ENCODE peak calls at places on chromosomes 12 and 14, in nine cellular contexts. W is AG04450; Z is DMS153; K is activated T-cell treated with anti-CD3 and anti-CD28 coated beads for 1 hour; E is activated naive CD8-positive, alpha-beta T cell treated with anti-CD3 and anti-CD28 coated beads, Interleukin-2, amount 50 U/mL, for 24 hours; V is stimulated activated CD4-positive, alpha-beta T cell treated with anti-CD3 and anti-CD28 coated beads, Interleukin-4, amount 100 ng/mL, for 48 hours; B is activated CD8-positive, alpha-beta memory T cell treated with anti-CD3 and anti-CD28 coated beads, Interleukin-2, amount 50 U/mL, for 48 hours; P is cardiac fibroblast; T is GM12865. H is an unnamed sample.

GRCh38 chr14:74977901-74978385 is 22.5 kb upstream of the PGF start:
- DNase-seq in W (no peak), E (no peak), P (no peak), B (peak; percentile 30), Z (no peak), K (no peak), T (no peak), V (no peak), H (no peak)

GRCh38 chr12:57929092-57929830 is 12.1 kb upstream of the ATP23 start:
- DNase-seq in V (no peak), K (no peak), W (no peak), Z (no peak), B (no peak), T (no peak), P (peak; percentile 57), E (no peak), H (no peak)

GRCh38 chr14:60304509-60304908 is 55.5 kb downstream of the PPM1A start:
- DNase-seq in T (no peak), E (no peak), Z (no peak), P (no peak), W (no peak), V (no peak), K (no peak), B (no peak), H (no peak)

GRCh38 chr12:78118036-78118435 is 287.3 kb downstream of the NAV3 start:
- DNase-seq in K (no peak), T (no peak), V (no peak), W (no peak), B (no peak), P (no peak), Z (no peak), E (no peak), H (no peak)

GRCh38 chr14:35287481-35288013 is 4.6 kb upstream of the PSMA6 start:
- DNase-seq in P (peak; percentile 79), T (peak; percentile 69), B (peak; percentile 69), Z (no peak), W (no peak), V (peak; percentile 62), E (peak; percentile 65), K (no peak), H (no peak)

GRCh38 chr14:66216763-66217162 is 269.4 kb upstream of the CCDC196 start:
- DNase-seq in W (no peak), T (no peak), V (no peak), K (no peak), Z (no peak), B (no peak), E (no peak), P (peak; percentile 5), H (no peak)

GRCh38 chr12:45234134-45234865 is 18.4 kb downstream of the ANO6 start:
- DNase-seq in P (peak; percentile 97), W (peak; percentile 94), Z (no peak), B (no peak), K (no peak), E (no peak), V (no peak), T (peak; percentile 40), H (peak; percentile 81)

GRCh38 chr12:128382946-128383739 is 116.2 kb downstream of the TMEM132C start:
- DNase-seq in K (no peak), W (no peak), V (no peak), B (no peak), P (no peak), E (no peak), T (no peak), Z (no peak), H (no peak)

GRCh38 chr12:50220357-50221061 is 53.3 kb upstream of the CERS5 start:
- DNase-seq in W (no peak), V (peak; percentile 47), E (no peak), P (peak; percentile 92), T (peak; percentile 84), B (no peak), K (no peak), Z (no peak), H (peak; percentile 63)

GRCh38 chr12:92445253-92446081 is 257.3 kb upstream of the PLEKHG7 start:
- DNase-seq in W (no peak), T (peak; percentile 96), P (peak; percentile 36), B (no peak), E (peak; percentile 30), K (no peak), Z (no peak), V (no peak), H (peak; percentile 43)

H was measured in fibroblast of the conjunctiva.